ENCODE peak calls at places on chromosomes 16 and 17, in ten cellular contexts. I is body of pancreas; Q is Peyer's patch; U is psoas muscle; L is neural progenitor cell; A is small intestine; R is astrocyte; T is IMR-90; V is CD8-positive, alpha-beta memory T cell; J is colonic mucosa. Z is an unnamed sample. For H3K9me3, the result is how much of the 10 kb centered on the place peaks cover.

GRCh38 chr17:79987187-79987889 is 48.3 kb downstream of the TBC1D16 start:
- DNase-seq in Q (no peak), U (no peak), T (no peak), A (no peak), I (no peak), J (no peak), L (peak), R (no peak), V (no peak), Z (no peak)

GRCh38 chr16:85171809-85172464 is 59.7 kb upstream of the CIBAR2 start:
- DNase-seq in V (no peak), T (no peak), L (no peak), I (no peak), R (no peak), J (no peak), U (peak), A (no peak), Q (no peak), Z (no peak)

GRCh38 chr17:73175962-73176565 is 11.3 kb downstream of the SSTR2 start:
- DNase-seq in L (no peak), T (no peak), U (no peak), Q (no peak), A (no peak), V (no peak), R (no peak), I (no peak), J (no peak), Z (no peak)

GRCh38 chr17:68356520-68356919 is 65.2 kb downstream of the ARSG start:
- DNase-seq in Q (peak), I (no peak), T (no peak), U (no peak), A (peak), R (peak), V (peak), J (peak), L (no peak), Z (peak)

GRCh38 chr16:2753523-2754020 is 1.1 kb downstream of the SRRM2 start:
- DNase-seq in Q (no peak), A (no peak), V (no peak), L (peak), U (no peak), R (no peak), T (no peak), I (no peak), J (no peak), Z (no peak)

GRCh38 chr16:74785031-74785430 is 10.4 kb upstream of the FA2H start:
- DNase-seq in Q (no peak), L (no peak), I (no peak), T (no peak), U (no peak), V (no peak), J (no peak), A (no peak), R (no peak), Z (no peak)

GRCh38 chr17:3984719-3985444 is 20.6 kb upstream of the ATP2A3 start:
- DNase-seq in L (no peak), R (no peak), Q (no peak), U (no peak), T (no peak), J (no peak), I (no peak), A (no peak), V (no peak), Z (no peak)

GRCh38 chr16:16096161-16096857 is 127.0 kb downstream of the ABCC6 start:
- DNase-seq in I (peak), R (peak), V (no peak), T (peak), U (no peak), L (peak), A (no peak), Q (no peak), J (peak), Z (no peak)

GRCh38 chr17:40290629-40291296 is 3.1 kb downstream of the CDC6 start:
- DNase-seq in I (peak), L (peak), A (peak), U (no peak), Q (peak), J (peak), T (peak), R (peak), V (no peak), Z (no peak)

GRCh38 chr17:64323774-64324173 is 60.7 kb upstream of the TEX2 start:
- DNase-seq in Q (no peak), L (no peak), R (no peak), A (no peak), J (no peak), U (no peak), V (no peak), T (no peak), I (no peak), Z (no peak)

DNA sequence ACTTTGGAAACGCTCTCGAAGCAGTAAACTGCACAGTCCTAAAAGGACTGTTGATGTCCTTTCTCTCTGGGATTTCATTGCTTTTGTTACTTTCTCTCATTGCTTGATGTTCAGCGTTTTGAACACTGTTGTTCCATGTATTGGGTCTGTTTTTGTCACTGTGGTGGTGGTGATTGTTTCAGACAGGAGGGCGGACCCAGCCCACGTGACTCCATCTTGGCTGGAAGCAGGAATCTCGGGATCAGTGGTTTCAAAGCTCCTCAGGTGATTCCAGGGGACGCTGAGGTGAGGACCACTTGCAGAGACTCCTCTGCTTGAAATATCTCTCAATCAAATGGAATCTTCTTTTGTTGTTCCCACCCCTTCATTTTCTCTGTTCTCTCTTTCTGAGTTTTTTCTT is 18.3 kb downstream of the C16orf54 start:
- DNase-seq in T (no peak), V (no peak), R (no peak), L (no peak), A (no peak), J (no peak), U (no peak), I (no peak), Q (no peak), Z (no peak)
- H3K27ac ChIP-seq in T (no peak), V (no peak), R (no peak), L (no peak), A (no peak), J (no peak), U (no peak), I (no peak), Q (no peak), Z (no peak)

GRCh38 chr16:67654069-67654911 is 5.8 kb downstream of the ACD start:
- DNase-seq in V (no peak), L (no peak), J (peak), U (no peak), R (no peak), I (no peak), T (no peak), Q (no peak), A (no peak), Z (no peak)
- H3K9me3 ChIP-seq in V (under half), L (under half), J (under half), U (under half), R (under half), I (under half), T (under half), Q (under half), A (under half), Z (under half)

GRCh38 chr17:39097159-39097519 is 54.3 kb downstream of the PLXDC1 start:
- DNase-seq in L (no peak), R (no peak), I (no peak), T (no peak), V (no peak), A (no peak), J (no peak), U (no peak), Q (no peak), Z (no peak)

GRCh38 chr17:39095309-39095686 is 56.1 kb downstream of the PLXDC1 start:
- DNase-seq in L (no peak), A (no peak), J (no peak), U (no peak), R (no peak), V (no peak), I (no peak), Q (no peak), T (no peak), Z (no peak)

GRCh38 chr17:39097537-39097936 is 53.9 kb downstream of the PLXDC1 start:
- DNase-seq in U (no peak), Q (no peak), J (no peak), V (no peak), A (no peak), R (no peak), I (no peak), L (no peak), T (no peak), Z (no peak)

GRCh38 chr17:39094607-39095308 is 56.7 kb downstream of the PLXDC1 start:
- DNase-seq in A (peak), T (no peak), I (no peak), J (no peak), L (no peak), Q (peak), R (peak), V (peak), U (no peak), Z (peak)

DNA sequence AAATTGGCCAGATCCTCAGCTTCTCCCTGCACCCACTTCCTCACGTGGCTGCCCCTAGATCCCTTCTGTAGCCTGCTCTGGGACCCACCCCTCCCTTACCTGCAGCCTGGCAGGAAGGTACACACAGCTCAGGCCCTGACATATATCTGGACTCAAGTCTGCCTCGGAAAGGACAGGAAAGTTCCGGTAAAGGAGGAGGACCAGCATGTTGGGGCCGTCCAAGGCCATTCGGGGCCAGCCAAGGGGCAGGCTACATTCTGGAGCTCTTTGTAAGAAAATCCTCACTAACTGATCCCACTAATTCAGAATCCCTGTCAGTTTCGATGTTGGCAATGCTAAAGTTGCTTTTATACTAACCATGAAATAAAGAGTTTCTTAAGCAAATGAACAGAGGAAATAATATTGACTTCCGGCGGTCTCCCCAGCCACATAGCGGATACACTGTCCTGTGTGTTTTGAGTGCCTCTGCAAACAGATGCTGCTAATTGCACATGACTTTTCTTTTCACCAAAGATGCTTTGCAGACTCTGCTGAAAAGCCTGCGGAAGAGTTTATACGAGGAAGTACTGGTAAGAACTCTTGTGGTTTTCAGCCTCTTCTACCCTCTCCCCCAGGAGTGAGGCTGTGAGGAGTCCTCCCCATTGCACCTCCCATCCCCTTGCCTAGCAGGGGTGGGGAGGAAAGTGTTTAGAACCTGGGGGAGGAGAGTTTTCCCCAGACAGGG is 54.8 kb downstream of the PLXDC1 start:
- DNase-seq in I (no peak), T (no peak), Q (peak), A (peak), L (no peak), U (no peak), R (no peak), V (no peak), J (peak), Z (peak)
- H3K27ac ChIP-seq in I (no peak), T (no peak), Q (peak), A (peak), L (no peak), U (peak), R (no peak), V (no peak), J (peak), Z (peak)

GRCh38 chr16:88289001-88289400 is 93.8 kb upstream of the ZNF469 start:
- DNase-seq in A (no peak), R (no peak), I (no peak), J (no peak), V (no peak), L (no peak), U (no peak), Q (no peak), T (no peak), Z (no peak)
- H3K9me3 ChIP-seq in A (under half), R (under half), I (under half), J (under half), V (under half), L (under half), U (under half), Q (under half), T (under half), Z (under half)

GRCh38 chr17:66287911-66288310 is 14.5 kb upstream of the PRKCA start:
- DNase-seq in I (no peak), J (peak), U (no peak), R (no peak), Q (no peak), A (peak), T (no peak), V (no peak), L (no peak), Z (no peak)

GRCh38 chr17:66290097-66290722 is 12.2 kb upstream of the PRKCA start:
- DNase-seq in I (no peak), T (no peak), Q (no peak), J (no peak), U (no peak), V (no peak), R (no peak), A (no peak), L (no peak), Z (no peak)

GRCh38 chr17:66296289-66296725 is 6.1 kb upstream of the PRKCA start:
- DNase-seq in U (no peak), Q (no peak), T (no peak), A (no peak), J (no peak), V (no peak), L (no peak), I (no peak), R (no peak), Z (no peak)

GRCh38 chr17:66292351-66292750 is 10.1 kb upstream of the PRKCA start:
- DNase-seq in V (no peak), A (no peak), J (no peak), L (no peak), U (no peak), Q (no peak), T (no peak), I (no peak), R (no peak), Z (no peak)
- H3K27ac ChIP-seq in V (no peak), A (no peak), J (no peak), L (no peak), U (no peak), Q (no peak), T (no peak), I (no peak), R (no peak), Z (no peak)

GRCh38 chr17:27153005-27153404 is 140.9 kb upstream of the WSB1 start:
- DNase-seq in A (no peak), V (no peak), Q (no peak), J (no peak), I (no peak), R (peak), L (no peak), U (peak), T (peak), Z (no peak)

GRCh38 chr17:27155866-27156265 is 138.0 kb upstream of the WSB1 start:
- DNase-seq in Q (no peak), R (no peak), T (no peak), A (no peak), V (no peak), L (no peak), U (peak), J (no peak), I (no peak), Z (no peak)

GRCh38 chr17:27157297-27157696 is 136.6 kb upstream of the WSB1 start:
- DNase-seq in V (no peak), A (no peak), T (no peak), I (no peak), Q (no peak), U (peak), J (no peak), R (no peak), L (no peak), Z (no peak)

GRCh38 chr17:27157898-27158297 is 136.0 kb upstream of the WSB1 start:
- DNase-seq in T (no peak), V (no peak), I (no peak), A (no peak), Q (no peak), L (no peak), J (no peak), R (no peak), U (no peak), Z (no peak)

GRCh38 chr17:27158390-27158789 is 135.5 kb upstream of the WSB1 start:
- DNase-seq in U (peak), Q (no peak), T (no peak), A (no peak), J (no peak), R (no peak), L (no peak), I (no peak), V (no peak), Z (no peak)
- H3K9me3 ChIP-seq in U (under half), Q (under half), T (under half), A (under half), J (under half), R (under half), L (under half), I (under half), V (under half), Z (under half)

GRCh38 chr16:10878328-10878643 is 1.3 kb downstream of the CIITA start:
- DNase-seq in J (no peak), U (no peak), R (no peak), I (no peak), T (no peak), L (no peak), A (no peak), Q (peak), V (no peak), Z (no peak)
- H3K27ac ChIP-seq in J (peak), U (no peak), R (no peak), I (no peak), T (no peak), L (no peak), A (peak), Q (peak), V (no peak), Z (no peak)

GRCh38 chr16:35753559-35754390 is 2294.4 kb downstream of the TP53TG3F start:
- DNase-seq in L (no peak), Q (no peak), T (no peak), I (no peak), U (no peak), J (no peak), R (no peak), V (no peak), A (no peak), Z (no peak)
- H3K9me3 ChIP-seq in L (under half), Q (under half), T (under half), I (under half), U (under half), J (under half), R (under half), V (under half), A (under half), Z (under half)